ENCODE peak calls at places on chromosomes 3 and 15, in ten cellular contexts. R is CD8-positive, alpha-beta memory T cell; E is GM20000; U is tibial artery; H is myocyte; D is stimulated activated CD4-positive, alpha-beta T cell treated with anti-CD3 and anti-CD28 coated beads, Interleukin-4, amount 100 ng/mL, for 48 hours; T is DND-41; X is effector CD4-positive, alpha-beta T cell; C is amniotic stem cell; L is frontal cortex. V is an unnamed sample.

GRCh38 chr15:35665855-35666536 is 120.0 kb upstream of the DPH6 start:
- DNase-seq in T (no peak), R (no peak), H (no peak), U (peak), D (no peak), C (no peak), X (no peak), E (no peak), L (no peak), V (no peak)

GRCh38 chr3:78799681-78800080 is 968.1 kb downstream of the ROBO1 start:
- DNase-seq in E (no peak), D (no peak), L (no peak), H (no peak), C (no peak), T (no peak), U (no peak), R (no peak), X (no peak), V (no peak)

GRCh38 chr3:107206141-107206540 is 171.1 kb upstream of the CCDC54 start:
- DNase-seq in U (no peak), X (no peak), L (no peak), R (no peak), T (peak), H (peak), E (peak), D (no peak), C (peak), V (no peak)

GRCh38 chr3:122077293-122078234 is 22.4 kb downstream of the CD86 start:
- DNase-seq in X (no peak), U (no peak), E (no peak), D (no peak), C (no peak), L (no peak), R (no peak), H (no peak), T (no peak), V (no peak)

GRCh38 chr3:51389423-51390183 is 1.5 kb upstream of the RBM15B start:
- DNase-seq in D (peak), H (peak), X (peak), E (peak), C (no peak), T (peak), L (peak), U (peak), R (peak), V (no peak)

GRCh38 chr15:22874256-22874655 is 35.8 kb downstream of the NIPA2 start:
- DNase-seq in E (no peak), D (no peak), L (no peak), H (no peak), U (no peak), T (no peak), X (no peak), R (no peak), C (no peak), V (no peak)

GRCh38 chr3:158532099-158532734 is 38.8 kb upstream of the MLF1 start:
- DNase-seq in L (peak), R (no peak), C (peak), E (peak), T (peak), D (no peak), U (no peak), H (peak), X (no peak), V (no peak)

GRCh38 chr15:99435138-99435695 is 130.6 kb upstream of the MEF2A start:
- DNase-seq in X (no peak), E (no peak), T (no peak), H (no peak), R (no peak), L (no peak), C (no peak), D (no peak), U (peak), V (no peak)

GRCh38 chr3:124351430-124352142 is 359.7 kb upstream of the ROPN1 start:
- DNase-seq in H (peak), T (peak), C (peak), X (no peak), R (no peak), D (no peak), E (peak), U (no peak), L (peak), V (no peak)

GRCh38 chr15:32936283-32936918 is 218.6 kb downstream of the GREM1 start:
- DNase-seq in T (no peak), C (no peak), D (no peak), X (no peak), E (peak), H (no peak), U (no peak), L (no peak), R (no peak), V (no peak)

GRCh38 chr3:10322355-10322715 is 1.4 kb upstream of the SEC13 start:
- DNase-seq in U (no peak), D (no peak), E (peak), T (peak), X (no peak), H (no peak), C (no peak), L (no peak), R (no peak), V (no peak)

GRCh38 chr3:105827959-105828358 is 40.9 kb downstream of the CBLB start:
- DNase-seq in C (peak), E (no peak), L (no peak), U (peak), H (peak), D (no peak), X (no peak), R (no peak), T (no peak), V (no peak)

GRCh38 chr3:132417695-132418520 is 606 bp downstream of the DNAJC13 start:
- DNase-seq in U (peak), L (peak), C (no peak), X (peak), T (peak), R (peak), H (peak), E (peak), D (peak), V (peak)

GRCh38 chr3:111764645-111765091 is 94.4 kb upstream of the PHLDB2 start:
- DNase-seq in R (no peak), H (no peak), C (no peak), D (no peak), L (no peak), E (no peak), X (no peak), U (no peak), T (no peak), V (no peak)

GRCh38 chr15:61974759-61975158 is 85.5 kb downstream of the VPS13C start:
- DNase-seq in L (no peak), T (no peak), H (peak), D (no peak), C (no peak), E (no peak), X (no peak), U (no peak), R (no peak), V (no peak)